ENCODE peak calls at places on chromosomes 1 and 21, in six cellular contexts. T is upper lobe of right lung, M is IMR-90, J is left ventricle myocardium inferior, Y is lower lobe of right lung, I is H9. F is an unnamed sample.

GRCh38 chr1:234488054-234488953 is 9.3 kb upstream of the TARBP1 start:
- DNase-seq in Y (no peak), I (no peak), T (no peak), J (no peak), M (no peak), F (no peak)

GRCh38 chr1:72845342-72845741 is 563.0 kb upstream of the NEGR1 start:
- DNase-seq in J (no peak), I (peak; percentile 67), Y (no peak), T (no peak), M (no peak), F (peak; percentile 7)

GRCh38 chr21:15455819-15456462 is 273.8 kb upstream of the USP25 start:
- DNase-seq in Y (no peak), T (no peak), M (no peak), I (no peak), J (no peak), F (no peak)

GRCh38 chr1:2258996-2259395 is 30.9 kb downstream of the SKI start:
- DNase-seq in Y (no peak), J (no peak), M (no peak), T (no peak), I (no peak), F (no peak)

GRCh38 chr21:25551548-25551947 is 55.7 kb downstream of the MRPL39 start:
- DNase-seq in I (no peak), M (no peak), T (no peak), Y (no peak), J (no peak), F (no peak)

GRCh38 chr1:200172311-200172710 is 144.8 kb downstream of the NR5A2 start:
- DNase-seq in T (no peak), M (peak; percentile 74), I (no peak), Y (no peak), J (no peak), F (peak; percentile 48)

GRCh38 chr1:37722181-37723071 is 30.1 kb downstream of the CDCA8 start:
- DNase-seq in M (no peak), J (no peak), T (no peak), Y (no peak), I (no peak), F (no peak)

GRCh38 chr21:36985761-36986594 is 19.5 kb upstream of the HLCS start:
- DNase-seq in M (no peak), J (no peak), T (no peak), I (no peak), Y (no peak), F (no peak)

GRCh38 chr1:17588048-17588781 is 48.7 kb downstream of the ARHGEF10L start:
- DNase-seq in T (peak; percentile 75), Y (peak; percentile 61), I (peak; percentile 77), M (peak; percentile 5), J (peak; percentile 80), F (peak; percentile 68)

GRCh38 chr1:66925944-66926343 is 1.2 kb downstream of the MIER1 start:
- DNase-seq in J (no peak), Y (no peak), I (no peak), T (no peak), M (no peak), F (no peak)

GRCh38 chr21:10273196-10273595 is 248.2 kb upstream of the TPTE start:
- DNase-seq in I (no peak), M (no peak), Y (no peak), T (no peak), J (no peak), F (no peak)

GRCh38 chr1:231359113-231359512 is 21.0 kb downstream of the SPRTN start:
- DNase-seq in I (no peak), T (no peak), Y (no peak), J (no peak), M (peak; percentile 87), F (peak; percentile 91)

GRCh38 chr1:247482747-247483146 is 24.8 kb upstream of the OR2B11 start:
- DNase-seq in Y (no peak), J (no peak), I (no peak), M (no peak), T (no peak), F (no peak)

GRCh38 chr1:6948416-6948815 is 163.2 kb downstream of the CAMTA1 start:
- DNase-seq in T (no peak), M (no peak), J (no peak), I (no peak), Y (no peak), F (no peak)

GRCh38 chr21:44275041-44275440 is 10.6 kb upstream of the AIRE start:
- DNase-seq in M (no peak), J (no peak), I (no peak), T (no peak), Y (no peak), F (no peak)

GRCh38 chr1:201745023-201745422 is 83.9 kb upstream of the IPO9 start:
- DNase-seq in J (no peak), T (no peak), M (peak; percentile 96), I (no peak), Y (no peak), F (peak; percentile 82)

GRCh38 chr1:98402860-98403259 is 258.7 kb upstream of the SNX7 start:
- DNase-seq in Y (no peak), T (no peak), I (no peak), M (no peak), J (no peak), F (no peak)

GRCh38 chr1:100076744-100077143 is 56.0 kb downstream of the SASS6 start:
- DNase-seq in J (no peak), I (no peak), T (no peak), Y (no peak), M (no peak), F (no peak)

GRCh38 chr1:86382878-86383277 is 13.2 kb downstream of the ODF2L start:
- DNase-seq in I (no peak), T (no peak), M (no peak), Y (no peak), J (no peak), F (no peak)

GRCh38 chr21:46199436-46200373 is 15.4 kb upstream of the SPATC1L start:
- DNase-seq in M (peak; percentile 15), T (peak; percentile 8), I (no peak), Y (peak; percentile 18), J (no peak), F (peak; percentile 41)

GRCh38 chr1:170562644-170563338 is 30.8 kb downstream of the GORAB start:
- DNase-seq in Y (peak; percentile 49), T (peak; percentile 57), M (peak; percentile 87), I (peak; percentile 61), J (peak; percentile 44), F (peak; percentile 92)

GRCh38 chr1:226086776-226087175 is 24.3 kb downstream of the H3-3A start:
- DNase-seq in I (no peak), Y (no peak), J (no peak), M (no peak), T (peak; percentile 48), F (no peak)

GRCh38 chr1:101290119-101290921 is 53.5 kb downstream of the S1PR1 start:
- DNase-seq in I (no peak), T (no peak), J (no peak), M (no peak), Y (no peak), F (no peak)

GRCh38 chr1:103496014-103496635 is 29.4 kb upstream of the RNPC3 start:
- DNase-seq in T (no peak), Y (no peak), M (peak; percentile 62), J (no peak), I (no peak), F (peak; percentile 80)

DNA sequence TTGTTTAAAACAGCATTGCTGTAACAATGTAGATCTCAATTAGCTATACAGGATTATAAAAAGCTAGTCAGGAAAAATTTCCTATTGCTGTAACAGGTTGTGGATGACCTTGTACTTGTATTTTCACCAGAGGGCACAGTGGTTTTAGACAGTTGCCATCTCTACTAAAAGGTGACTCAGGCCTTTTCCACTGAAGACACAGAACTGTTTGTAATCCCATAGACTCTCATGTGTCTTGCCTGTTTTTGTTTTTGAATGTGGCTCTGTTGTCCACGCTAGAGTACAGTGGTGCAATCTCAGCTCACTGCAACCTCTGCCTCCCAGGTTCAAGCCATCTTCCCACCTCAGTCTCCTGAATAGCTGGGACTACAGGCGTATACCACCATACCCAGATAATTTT is 5.9 kb downstream of the MTFR1L start:
- DNase-seq in T (no peak), I (no peak), M (no peak), J (no peak), Y (no peak), F (no peak)
- H3K27ac ChIP-seq in T (no peak overlapping the region), I (no peak overlapping the region), M (no peak overlapping the region), J (peak overlapping the region; percentile 44), Y (no peak overlapping the region), F (no peak overlapping the region)

GRCh38 chr1:145985129-145985501 is 11.3 kb downstream of the TXNIP start:
- DNase-seq in J (no peak), Y (no peak), M (no peak), I (no peak), T (no peak), F (no peak)

GRCh38 chr1:145986551-145986950 is 9.8 kb downstream of the TXNIP start:
- DNase-seq in J (no peak), M (no peak), Y (no peak), T (no peak), I (no peak), F (no peak)

GRCh38 chr1:145987926-145988325 is 8.5 kb downstream of the TXNIP start:
- DNase-seq in Y (no peak), J (no peak), I (no peak), T (no peak), M (no peak), F (no peak)

GRCh38 chr1:145983959-145984830 is 12.2 kb downstream of the TXNIP start:
- DNase-seq in Y (no peak), I (no peak), J (no peak), M (no peak), T (no peak), F (no peak)

DNA sequence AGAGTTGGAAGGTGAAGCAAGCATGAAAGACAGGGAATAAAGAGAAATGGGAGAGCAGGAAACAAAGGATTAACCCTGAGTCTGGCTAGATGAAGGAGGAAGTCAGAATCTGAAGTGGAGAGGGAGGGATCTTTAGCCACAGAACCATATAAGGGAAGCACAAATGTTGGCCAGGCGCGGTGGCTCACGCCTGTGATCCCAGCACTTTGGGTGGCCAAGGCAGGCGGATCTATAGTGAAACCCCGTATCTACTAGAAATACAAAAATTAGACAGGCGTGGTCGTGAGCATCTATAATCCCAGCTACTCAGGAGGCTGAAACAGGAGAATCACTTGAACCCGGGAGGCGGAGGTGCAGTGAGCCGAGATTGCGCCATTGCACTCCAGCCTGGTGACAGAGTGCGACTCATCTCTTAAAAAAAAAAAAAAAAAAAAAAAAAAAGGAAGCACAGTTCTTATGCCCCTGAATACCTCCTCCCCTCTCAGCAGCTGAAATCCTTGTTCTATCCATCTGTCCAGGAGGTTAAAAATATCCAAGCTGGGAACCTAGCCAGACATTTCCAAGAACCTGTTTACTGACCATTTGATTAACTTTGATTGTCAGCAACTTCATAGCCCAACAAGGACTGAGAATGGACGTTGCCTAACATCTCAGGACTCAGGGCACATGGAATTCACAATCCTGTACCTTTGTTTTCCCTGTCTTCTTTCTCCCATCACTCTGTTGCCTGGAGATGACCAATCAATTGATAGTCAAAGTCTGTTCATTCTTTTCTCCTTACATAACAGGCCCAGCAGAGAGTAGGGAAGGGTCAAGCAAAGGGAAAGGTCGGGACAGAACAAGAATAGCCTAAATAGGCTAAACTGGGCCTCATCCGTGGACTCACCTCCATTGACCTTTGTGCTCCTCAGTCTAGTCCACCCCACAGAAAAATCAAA is 10.6 kb downstream of the TXNIP start:
- DNase-seq in Y (peak; percentile 80), T (peak; percentile 80), J (peak; percentile 58), I (no peak), M (peak; percentile 73), F (peak; percentile 83)
- H3K4me1 ChIP-seq in Y (peaks cover 75% of the 10 kb centered on the region), T (peaks cover 67% of the 10 kb centered on the region), J (peaks cover 83% of the 10 kb centered on the region), I (peaks cover 9% of the 10 kb centered on the region), M (peaks cover 13% of the 10 kb centered on the region), F (peaks cover 8% of the 10 kb centered on the region)

GRCh38 chr1:182552527-182552926 is 36.5 kb downstream of the RNASEL start:
- DNase-seq in T (no peak), J (no peak), Y (no peak), M (peak; percentile 13), I (no peak), F (no peak)
- H3K27ac ChIP-seq in T (no peak overlapping the region), J (no peak overlapping the region), Y (no peak overlapping the region), M (no peak overlapping the region), I (no peak overlapping the region), F (no peak overlapping the region)

GRCh38 chr1:8670371-8670818 is 147.0 kb downstream of the RERE start:
- DNase-seq in Y (no peak), I (no peak), M (no peak), T (no peak), J (no peak), F (peak; percentile 67)
- H3K4me1 ChIP-seq in Y (peaks cover 55% of the 10 kb centered on the region), I (peaks cover 12% of the 10 kb centered on the region), M (peaks cover 27% of the 10 kb centered on the region), T (peaks cover 53% of the 10 kb centered on the region), J (peaks cover 68% of the 10 kb centered on the region), F (peaks cover 28% of the 10 kb centered on the region)